ENCODE peak calls at places on chromosomes 5 and 9, in six cellular contexts. One of them, this sample, is unnamed.

GRCh38 chr9:131296452-131296851 is 6.9 kb downstream of the PLPP7 start:
- DNase-seq in heart right ventricle: no peak
- DNase-seq in neural progenitor cell: no peak
- DNase-seq in suprapubic skin: no peak
- DNase-seq in neuronal stem cell: no peak
- DNase-seq in mammary epithelial cell: no peak
- DNase-seq in this sample: peak; percentile 38

GRCh38 chr5:95620030-95620869 is at the start of gene GPR150:
- DNase-seq in heart right ventricle: peak; percentile 56
- DNase-seq in neural progenitor cell: peak; percentile 76
- DNase-seq in suprapubic skin: peak; percentile 73
- DNase-seq in neuronal stem cell: peak; percentile 30
- DNase-seq in mammary epithelial cell: peak; percentile 32
- DNase-seq in this sample: no peak

GRCh38 chr9:84781431-84781830 is 111.9 kb downstream of the NTRK2 start:
- DNase-seq in heart right ventricle: no peak
- DNase-seq in neural progenitor cell: peak; percentile 38
- DNase-seq in suprapubic skin: no peak
- DNase-seq in neuronal stem cell: no peak
- DNase-seq in mammary epithelial cell: peak; percentile 13
- DNase-seq in this sample: no peak

GRCh38 chr5:96037128-96037527 is 75.5 kb upstream of the ELL2 start:
- DNase-seq in heart right ventricle: no peak
- DNase-seq in neural progenitor cell: no peak
- DNase-seq in suprapubic skin: no peak
- DNase-seq in neuronal stem cell: no peak
- DNase-seq in mammary epithelial cell: peak; percentile 72
- DNase-seq in this sample: no peak

GRCh38 chr5:139243425-139243965 is 45.3 kb upstream of the SIL1 start:
- DNase-seq in heart right ventricle: no peak
- DNase-seq in neural progenitor cell: no peak
- DNase-seq in suprapubic skin: no peak
- DNase-seq in neuronal stem cell: no peak
- DNase-seq in mammary epithelial cell: no peak
- DNase-seq in this sample: no peak

GRCh38 chr5:37111426-37112382 is 137.5 kb downstream of the CPLANE1 start:
- DNase-seq in heart right ventricle: no peak
- DNase-seq in neural progenitor cell: no peak
- DNase-seq in suprapubic skin: no peak
- DNase-seq in neuronal stem cell: no peak
- DNase-seq in mammary epithelial cell: no peak
- DNase-seq in this sample: no peak

GRCh38 chr5:171419663-171420428 is 399 bp downstream of the FGF18 start:
- DNase-seq in heart right ventricle: peak; percentile 39
- DNase-seq in neural progenitor cell: peak; percentile 87
- DNase-seq in suprapubic skin: peak; percentile 55
- DNase-seq in neuronal stem cell: peak; percentile 43
- DNase-seq in mammary epithelial cell: no peak
- DNase-seq in this sample: peak; percentile 74

GRCh38 chr5:179746872-179747271 is 14.2 kb downstream of the MAML1 start:
- DNase-seq in heart right ventricle: no peak
- DNase-seq in neural progenitor cell: no peak
- DNase-seq in suprapubic skin: no peak
- DNase-seq in neuronal stem cell: no peak
- DNase-seq in mammary epithelial cell: no peak
- DNase-seq in this sample: no peak

GRCh38 chr5:134240421-134240962 is 14.6 kb upstream of the PPP2CA start:
- DNase-seq in heart right ventricle: no peak
- DNase-seq in neural progenitor cell: peak; percentile 17
- DNase-seq in suprapubic skin: no peak
- DNase-seq in neuronal stem cell: no peak
- DNase-seq in mammary epithelial cell: peak; percentile 44
- DNase-seq in this sample: no peak

GRCh38 chr5:54616031-54616430 is 98.5 kb downstream of the SNX18 start:
- DNase-seq in heart right ventricle: no peak
- DNase-seq in neural progenitor cell: no peak
- DNase-seq in suprapubic skin: peak; percentile 69
- DNase-seq in neuronal stem cell: no peak
- DNase-seq in mammary epithelial cell: peak; percentile 21
- DNase-seq in this sample: no peak

GRCh38 chr9:130741831-130742449 is 48.4 kb downstream of the EXOSC2 start:
- DNase-seq in heart right ventricle: no peak
- DNase-seq in neural progenitor cell: no peak
- DNase-seq in suprapubic skin: no peak
- DNase-seq in neuronal stem cell: no peak
- DNase-seq in mammary epithelial cell: peak; percentile 69
- DNase-seq in this sample: no peak

GRCh38 chr5:132267931-132268501 is 10.5 kb downstream of the PDLIM4 start:
- DNase-seq in heart right ventricle: no peak
- DNase-seq in neural progenitor cell: no peak
- DNase-seq in suprapubic skin: no peak
- DNase-seq in neuronal stem cell: no peak
- DNase-seq in mammary epithelial cell: no peak
- DNase-seq in this sample: peak; percentile 63

GRCh38 chr5:60185230-60186104 is 291.9 kb upstream of the PDE4D start:
- DNase-seq in heart right ventricle: no peak
- DNase-seq in neural progenitor cell: no peak
- DNase-seq in suprapubic skin: no peak
- DNase-seq in neuronal stem cell: no peak
- DNase-seq in mammary epithelial cell: peak; percentile 1
- DNase-seq in this sample: no peak

GRCh38 chr9:123451011-123451410 is 95.0 kb downstream of the CRB2 start:
- DNase-seq in heart right ventricle: no peak
- DNase-seq in neural progenitor cell: no peak
- DNase-seq in suprapubic skin: no peak
- DNase-seq in neuronal stem cell: no peak
- DNase-seq in mammary epithelial cell: no peak
- DNase-seq in this sample: no peak

GRCh38 chr5:40746703-40747102 is 9.1 kb downstream of the TTC33 start:
- DNase-seq in heart right ventricle: no peak
- DNase-seq in neural progenitor cell: no peak
- DNase-seq in suprapubic skin: no peak
- DNase-seq in neuronal stem cell: no peak
- DNase-seq in mammary epithelial cell: no peak
- DNase-seq in this sample: no peak

GRCh38 chr9:89790542-89791109 is 185.8 kb downstream of the GADD45G start:
- DNase-seq in heart right ventricle: no peak
- DNase-seq in neural progenitor cell: no peak
- DNase-seq in suprapubic skin: peak; percentile 36
- DNase-seq in neuronal stem cell: no peak
- DNase-seq in mammary epithelial cell: peak; percentile 32
- DNase-seq in this sample: no peak

GRCh38 chr5:55578771-55579170 is 44.0 kb upstream of the PLPP1 start:
- DNase-seq in heart right ventricle: no peak
- DNase-seq in neural progenitor cell: no peak
- DNase-seq in suprapubic skin: no peak
- DNase-seq in neuronal stem cell: no peak
- DNase-seq in mammary epithelial cell: no peak
- DNase-seq in this sample: no peak

GRCh38 chr5:68339921-68340321 is 124.4 kb downstream of the PIK3R1 start:
- DNase-seq in heart right ventricle: no peak
- DNase-seq in neural progenitor cell: no peak
- DNase-seq in suprapubic skin: no peak
- DNase-seq in neuronal stem cell: no peak
- DNase-seq in mammary epithelial cell: peak; percentile 69
- DNase-seq in this sample: no peak

GRCh38 chr5:96408276-96408777 is 24.7 kb downstream of the PCSK1 start:
- DNase-seq in heart right ventricle: no peak
- DNase-seq in neural progenitor cell: no peak
- DNase-seq in suprapubic skin: no peak
- DNase-seq in neuronal stem cell: no peak
- DNase-seq in mammary epithelial cell: peak; percentile 80
- DNase-seq in this sample: peak; percentile 95

GRCh38 chr9:35645736-35646582 is 4.8 kb downstream of the SIT1 start:
- DNase-seq in heart right ventricle: no peak
- DNase-seq in neural progenitor cell: peak; percentile 73
- DNase-seq in suprapubic skin: peak; percentile 72
- DNase-seq in neuronal stem cell: no peak
- DNase-seq in mammary epithelial cell: peak; percentile 73
- DNase-seq in this sample: peak; percentile 75

GRCh38 chr5:143713331-143714032 is 98.5 kb upstream of the HMHB1 start:
- DNase-seq in heart right ventricle: no peak
- DNase-seq in neural progenitor cell: no peak
- DNase-seq in suprapubic skin: no peak
- DNase-seq in neuronal stem cell: no peak
- DNase-seq in mammary epithelial cell: no peak
- DNase-seq in this sample: no peak

GRCh38 chr5:131515348-131515747 is 119.7 kb downstream of the RAPGEF6 start:
- DNase-seq in heart right ventricle: no peak
- DNase-seq in neural progenitor cell: no peak
- DNase-seq in suprapubic skin: no peak
- DNase-seq in neuronal stem cell: no peak
- DNase-seq in mammary epithelial cell: no peak
- DNase-seq in this sample: no peak

DNA sequence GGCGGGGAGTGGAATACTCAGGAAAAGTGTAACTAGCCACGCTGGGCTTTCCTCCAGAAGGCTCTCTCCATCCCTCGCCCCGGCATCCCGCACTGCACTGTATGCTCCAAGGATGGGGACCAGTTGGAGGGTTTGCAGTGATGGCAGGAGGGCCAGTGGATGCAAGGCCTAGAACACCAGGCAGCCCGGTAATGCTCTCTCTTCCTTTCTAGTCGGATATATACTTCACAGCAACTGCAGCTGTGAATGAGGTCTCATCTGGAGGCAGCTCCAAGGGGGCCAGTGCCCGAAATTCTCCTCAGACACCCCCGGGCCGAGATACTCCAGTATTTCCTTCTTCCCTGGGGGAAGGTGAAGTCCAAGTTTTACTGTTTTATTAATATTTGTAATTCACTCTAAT is 10.0 kb upstream of the SLC2A8 start:
- DNase-seq in heart right ventricle: no peak
- DNase-seq in neural progenitor cell: no peak
- DNase-seq in suprapubic skin: no peak
- DNase-seq in neuronal stem cell: no peak
- DNase-seq in mammary epithelial cell: no peak
- DNase-seq in this sample: no peak
- H3K27ac ChIP-seq in heart right ventricle: no peak overlapping the region
- H3K27ac ChIP-seq in neural progenitor cell: no peak overlapping the region
- H3K27ac ChIP-seq in suprapubic skin: no peak overlapping the region
- H3K27ac ChIP-seq in neuronal stem cell: no peak overlapping the region
- H3K27ac ChIP-seq in mammary epithelial cell: no peak overlapping the region
- H3K27ac ChIP-seq in this sample: no peak overlapping the region

GRCh38 chr9:113873446-113873845 is 2.7 kb upstream of the ZNF618 start:
- DNase-seq in heart right ventricle: no peak
- DNase-seq in neural progenitor cell: no peak
- DNase-seq in suprapubic skin: no peak
- DNase-seq in neuronal stem cell: no peak
- DNase-seq in mammary epithelial cell: no peak
- DNase-seq in this sample: no peak

GRCh38 chr9:113876806-113877236 is 712 bp downstream of the ZNF618 start:
- DNase-seq in heart right ventricle: no peak
- DNase-seq in neural progenitor cell: peak; percentile 29
- DNase-seq in suprapubic skin: no peak
- DNase-seq in neuronal stem cell: no peak
- DNase-seq in mammary epithelial cell: no peak
- DNase-seq in this sample: no peak

GRCh38 chr9:113873926-113874325 is 2.2 kb upstream of the ZNF618 start:
- DNase-seq in heart right ventricle: no peak
- DNase-seq in neural progenitor cell: no peak
- DNase-seq in suprapubic skin: no peak
- DNase-seq in neuronal stem cell: no peak
- DNase-seq in mammary epithelial cell: no peak
- DNase-seq in this sample: no peak

GRCh38 chr9:113875917-113876805 is at the start of gene ZNF618:
- DNase-seq in heart right ventricle: peak; percentile 40
- DNase-seq in neural progenitor cell: peak; percentile 81
- DNase-seq in suprapubic skin: no peak
- DNase-seq in neuronal stem cell: peak; percentile 23
- DNase-seq in mammary epithelial cell: no peak
- DNase-seq in this sample: no peak

GRCh38 chr9:113875420-113875916 is 641 bp upstream of the ZNF618 start:
- DNase-seq in heart right ventricle: no peak
- DNase-seq in neural progenitor cell: no peak
- DNase-seq in suprapubic skin: no peak
- DNase-seq in neuronal stem cell: no peak
- DNase-seq in mammary epithelial cell: no peak
- DNase-seq in this sample: no peak
- H3K4me3 ChIP-seq in heart right ventricle: peak overlapping the region; percentile 28
- H3K4me3 ChIP-seq in neural progenitor cell: peak overlapping the region; percentile 49
- H3K4me3 ChIP-seq in suprapubic skin: peak overlapping the region; percentile 85
- H3K4me3 ChIP-seq in neuronal stem cell: peak overlapping the region; percentile 32
- H3K4me3 ChIP-seq in mammary epithelial cell: peak overlapping the region; percentile 24
- H3K4me3 ChIP-seq in this sample: peak overlapping the region; percentile 95

GRCh38 chr5:593511-593910 is 18.6 kb upstream of the CEP72 start:
- DNase-seq in heart right ventricle: no peak
- DNase-seq in neural progenitor cell: no peak
- DNase-seq in suprapubic skin: no peak
- DNase-seq in neuronal stem cell: no peak
- DNase-seq in mammary epithelial cell: no peak
- DNase-seq in this sample: peak; percentile 49

GRCh38 chr5:597871-598563 is 14.1 kb upstream of the CEP72 start:
- DNase-seq in heart right ventricle: no peak
- DNase-seq in neural progenitor cell: no peak
- DNase-seq in suprapubic skin: no peak
- DNase-seq in neuronal stem cell: no peak
- DNase-seq in mammary epithelial cell: no peak
- DNase-seq in this sample: no peak

GRCh38 chr5:594241-594860 is 17.8 kb upstream of the CEP72 start:
- DNase-seq in heart right ventricle: no peak
- DNase-seq in neural progenitor cell: no peak
- DNase-seq in suprapubic skin: no peak
- DNase-seq in neuronal stem cell: no peak
- DNase-seq in mammary epithelial cell: no peak
- DNase-seq in this sample: peak; percentile 19

GRCh38 chr5:592158-592557 is 20.0 kb upstream of the CEP72 start:
- DNase-seq in heart right ventricle: no peak
- DNase-seq in neural progenitor cell: no peak
- DNase-seq in suprapubic skin: no peak
- DNase-seq in neuronal stem cell: no peak
- DNase-seq in mammary epithelial cell: no peak
- DNase-seq in this sample: peak; percentile 57

GRCh38 chr5:595285-595684 is 16.9 kb upstream of the CEP72 start:
- DNase-seq in heart right ventricle: no peak
- DNase-seq in neural progenitor cell: no peak
- DNase-seq in suprapubic skin: no peak
- DNase-seq in neuronal stem cell: no peak
- DNase-seq in mammary epithelial cell: no peak
- DNase-seq in this sample: peak; percentile 1
- H3K27ac ChIP-seq in heart right ventricle: no peak overlapping the region
- H3K27ac ChIP-seq in neural progenitor cell: no peak overlapping the region
- H3K27ac ChIP-seq in suprapubic skin: no peak overlapping the region
- H3K27ac ChIP-seq in neuronal stem cell: no peak overlapping the region
- H3K27ac ChIP-seq in mammary epithelial cell: no peak overlapping the region
- H3K27ac ChIP-seq in this sample: no peak overlapping the region

DNA sequence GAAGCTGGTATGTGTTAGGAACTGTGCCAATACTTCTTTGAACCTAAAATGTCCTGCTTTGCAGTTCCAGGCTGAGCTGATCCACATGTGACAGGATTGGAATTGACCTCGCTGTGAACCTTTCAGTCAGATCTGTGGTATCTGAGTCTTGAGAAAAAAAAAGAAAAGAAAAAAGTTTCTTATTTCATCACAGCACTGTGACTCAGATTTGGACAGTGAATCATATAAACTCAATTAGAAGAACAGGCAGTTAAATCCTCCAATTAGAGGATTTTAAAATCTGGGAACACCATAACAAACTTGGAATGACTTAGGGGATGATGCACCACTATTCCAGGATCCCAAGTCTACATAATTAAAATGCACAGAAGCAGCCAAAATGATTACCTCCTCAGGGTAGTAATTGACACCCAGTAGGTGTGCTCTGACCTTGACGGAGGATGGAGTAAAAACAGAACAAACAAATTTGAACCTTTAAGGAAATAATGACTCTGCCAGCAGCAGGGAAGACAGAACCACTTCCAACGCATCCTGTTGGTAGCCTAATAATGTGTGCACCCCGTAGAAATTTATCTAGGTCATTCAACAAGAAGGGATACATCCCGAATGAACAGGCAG is 57.8 kb upstream of the RAI14 start:
- DNase-seq in heart right ventricle: no peak
- DNase-seq in neural progenitor cell: no peak
- DNase-seq in suprapubic skin: no peak
- DNase-seq in neuronal stem cell: no peak
- DNase-seq in mammary epithelial cell: peak; percentile 93
- DNase-seq in this sample: no peak
- H3K4me3 ChIP-seq in heart right ventricle: no peak overlapping the region
- H3K4me3 ChIP-seq in neural progenitor cell: no peak overlapping the region
- H3K4me3 ChIP-seq in suprapubic skin: no peak overlapping the region
- H3K4me3 ChIP-seq in neuronal stem cell: no peak overlapping the region
- H3K4me3 ChIP-seq in mammary epithelial cell: no peak overlapping the region
- H3K4me3 ChIP-seq in this sample: no peak overlapping the region